ENCODE peak calls at places on chromosomes 3 and 15, in six cellular contexts. X is sigmoid colon, L is dorsolateral prefrontal cortex, C is AG04449, Z is ovary, O is cardiac fibroblast. D is an unnamed sample.

GRCh38 chr3:188090626-188091309 is 63.2 kb upstream of the LPP start:
- DNase-seq in X (no peak), L (no peak), C (no peak), Z (no peak), O (no peak), D (no peak)

GRCh38 chr3:190076138-190076537 is 44.6 kb downstream of the P3H2 start:
- DNase-seq in X (no peak), L (no peak), C (no peak), Z (no peak), O (no peak), D (peak)

GRCh38 chr3:16048435-16049318 is 125.8 kb upstream of the GALNT15 start:
- DNase-seq in X (peak), L (no peak), C (no peak), Z (no peak), O (peak), D (peak)

GRCh38 chr3:52678265-52678927 is 7.3 kb downstream of the PBRM1 start:
- DNase-seq in X (no peak), L (no peak), C (no peak), Z (no peak), O (no peak), D (no peak)

GRCh38 chr3:198113219-198114053 is 153.4 kb downstream of the LMLN start:
- DNase-seq in X (no peak), L (no peak), C (no peak), Z (no peak), O (peak), D (peak)

GRCh38 chr3:66816110-66816761 is 181.9 kb upstream of the KBTBD8 start:
- DNase-seq in X (no peak), L (no peak), C (peak), Z (no peak), O (peak), D (peak)

GRCh38 chr3:112640333-112640863 is 545 bp downstream of the CCDC80 start:
- DNase-seq in X (peak), L (no peak), C (peak), Z (peak), O (peak), D (peak)

GRCh38 chr15:99137111-99137546 is 32.2 kb downstream of the SYNM start:
- DNase-seq in X (no peak), L (no peak), C (no peak), Z (no peak), O (no peak), D (no peak)

GRCh38 chr15:71730277-71731144 is 79.8 kb upstream of the NR2E3 start:
- DNase-seq in X (no peak), L (no peak), C (no peak), Z (no peak), O (peak), D (peak)

GRCh38 chr15:87154771-87155170 is 1075.1 kb downstream of the AGBL1 start:
- DNase-seq in X (no peak), L (no peak), C (peak), Z (no peak), O (peak), D (no peak)

GRCh38 chr3:55935241-55935640 is 448.1 kb upstream of the WNT5A start:
- DNase-seq in X (no peak), L (no peak), C (no peak), Z (no peak), O (no peak), D (no peak)

GRCh38 chr3:115100806-115101205 is 46.3 kb downstream of the ZBTB20 start:
- DNase-seq in X (no peak), L (no peak), C (no peak), Z (no peak), O (no peak), D (no peak)
- H3K4me3 ChIP-seq in X (peak), L (peak), C (no peak), Z (peak), O (no peak), D (peak)

DNA sequence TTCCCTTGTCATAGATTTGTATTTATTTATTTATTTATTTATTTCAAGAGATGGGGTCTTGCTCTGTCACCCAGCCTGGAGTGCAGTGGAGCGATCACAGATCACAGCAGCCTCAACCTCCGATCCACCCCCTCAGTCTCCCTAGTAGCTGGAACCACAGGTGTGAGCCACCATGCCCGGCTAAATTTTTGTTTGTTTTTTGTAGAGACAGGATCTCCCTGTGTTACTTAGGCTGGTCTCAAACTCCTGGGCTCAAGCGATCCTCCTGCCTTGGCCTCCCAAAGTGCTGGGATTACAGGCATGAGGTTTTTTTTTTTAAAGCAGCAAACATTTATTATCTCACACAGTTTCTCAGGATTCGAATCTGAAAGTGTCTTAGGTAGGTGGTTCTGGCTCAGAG is 2.5 kb downstream of the TTBK2 start:
- DNase-seq in X (no peak), L (no peak), C (no peak), Z (no peak), O (no peak), D (no peak)
- H3K4me3 ChIP-seq in X (no peak), L (peak), C (no peak), Z (no peak), O (no peak), D (no peak)

GRCh38 chr3:10166213-10166604 is 1.5 kb downstream of the IRAK2 start:
- DNase-seq in X (no peak), L (no peak), C (no peak), Z (no peak), O (no peak), D (no peak)
- H3K4me3 ChIP-seq in X (no peak), L (no peak), C (no peak), Z (no peak), O (no peak), D (peak)

GRCh38 chr15:101068961-101069734 is 150.0 kb downstream of the LRRK1 start:
- DNase-seq in X (no peak), L (no peak), C (no peak), Z (peak), O (peak), D (peak)

GRCh38 chr15:101070024-101070423 is 150.9 kb downstream of the LRRK1 start:
- DNase-seq in X (no peak), L (no peak), C (no peak), Z (peak), O (no peak), D (no peak)

GRCh38 chr15:101068523-101068960 is 149.4 kb downstream of the LRRK1 start:
- DNase-seq in X (no peak), L (no peak), C (no peak), Z (peak), O (no peak), D (peak)

GRCh38 chr15:101071651-101072050 is 152.5 kb downstream of the LRRK1 start:
- DNase-seq in X (peak), L (no peak), C (no peak), Z (peak), O (no peak), D (no peak)

GRCh38 chr15:101070502-101071273 is 151.5 kb downstream of the LRRK1 start:
- DNase-seq in X (no peak), L (no peak), C (peak), Z (peak), O (peak), D (peak)
- H3K4me3 ChIP-seq in X (no peak), L (no peak), C (no peak), Z (no peak), O (no peak), D (no peak)

GRCh38 chr15:34436956-34437442 is 609 bp downstream of the GOLGA8A start:
- DNase-seq in X (no peak), L (peak), C (no peak), Z (peak), O (peak), D (peak)

GRCh38 chr15:34437687-34438086 is at the start of gene GOLGA8A:
- DNase-seq in X (no peak), L (peak), C (peak), Z (peak), O (peak), D (peak)

GRCh38 chr15:34436126-34436955 is 1.3 kb downstream of the GOLGA8A start:
- DNase-seq in X (no peak), L (no peak), C (no peak), Z (peak), O (peak), D (peak)

GRCh38 chr15:34442891-34443290 is 5.3 kb upstream of the GOLGA8A start:
- DNase-seq in X (no peak), L (no peak), C (no peak), Z (no peak), O (no peak), D (no peak)

DNA sequence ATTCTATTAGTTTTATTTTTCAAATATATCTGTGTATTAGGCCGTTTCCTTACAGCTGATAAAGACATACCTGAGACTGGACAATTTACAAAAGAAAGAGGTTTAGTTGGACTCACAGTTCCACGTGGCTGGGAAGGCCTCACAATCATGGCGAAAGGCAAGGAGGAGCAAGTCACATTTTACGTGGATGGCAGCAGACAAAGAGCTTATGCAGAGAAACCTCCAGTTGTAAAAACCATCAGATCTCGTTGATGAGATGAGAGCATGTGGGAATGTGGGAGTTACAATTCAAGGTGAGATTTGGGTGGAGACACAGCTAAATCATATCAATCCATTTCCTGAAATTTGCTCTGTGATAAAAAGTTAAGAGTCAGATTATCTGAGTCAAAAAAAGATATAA is 2.3 kb upstream of the GOLGA8A start:
- DNase-seq in X (no peak), L (no peak), C (no peak), Z (no peak), O (no peak), D (no peak)
- H3K4me3 ChIP-seq in X (no peak), L (no peak), C (no peak), Z (no peak), O (no peak), D (no peak)

GRCh38 chr15:101120961-101121360 is 130.9 kb downstream of the CHSY1 start:
- DNase-seq in X (no peak), L (no peak), C (no peak), Z (no peak), O (no peak), D (no peak)
- H3K4me3 ChIP-seq in X (no peak), L (peak), C (no peak), Z (no peak), O (no peak), D (no peak)

GRCh38 chr3:132642539-132642847 is 17.1 kb downstream of the ACAD11 start:
- DNase-seq in X (no peak), L (no peak), C (no peak), Z (no peak), O (no peak), D (no peak)
- H3K4me3 ChIP-seq in X (no peak), L (no peak), C (no peak), Z (no peak), O (no peak), D (no peak)

GRCh38 chr15:101162701-101163483 is 89.0 kb downstream of the CHSY1 start:
- DNase-seq in X (peak), L (peak), C (no peak), Z (no peak), O (no peak), D (no peak)
- H3K4me3 ChIP-seq in X (no peak), L (no peak), C (no peak), Z (no peak), O (no peak), D (no peak)

D was measured in adipocyte.